ENCODE peak calls at places on chromosomes 1 and 21, in six cellular contexts. V, S, O, J, I and F are unnamed samples.
A peak's percentile ranks its signal among the peaks of the same experiment; 100 is the strongest.

GRCh38 chr1:17191990-17192242 is 13.0 kb upstream of the PADI1 start:
- DNase-seq in V (no peak), S (peak; percentile 6), O (no peak), J (no peak), I (no peak), F (peak; percentile 33)

GRCh38 chr21:45983981-45984551 is 2.5 kb downstream of the COL6A1 start:
- DNase-seq in V (peak; percentile 84), S (peak; percentile 90), O (no peak), J (no peak), I (no peak), F (peak; percentile 35)

GRCh38 chr21:44964381-44964780 is 24.6 kb downstream of the SLX9 start:
- DNase-seq in V (no peak), S (no peak), O (no peak), J (no peak), I (no peak), F (no peak)

GRCh38 chr1:29639741-29640427 is 403.6 kb downstream of the PTPRU start:
- DNase-seq in V (no peak), S (peak; percentile 66), O (no peak), J (no peak), I (no peak), F (no peak)

GRCh38 chr1:81242103-81242502 is 558.6 kb upstream of the ADGRL2 start:
- DNase-seq in V (no peak), S (no peak), O (no peak), J (no peak), I (no peak), F (no peak)

GRCh38 chr1:221712776-221713431 is 29.0 kb downstream of the DUSP10 start:
- DNase-seq in V (no peak), S (no peak), O (no peak), J (peak; percentile 76), I (peak; percentile 21), F (no peak)

GRCh38 chr1:43493661-43494450 is 36.8 kb upstream of the PTPRF start:
- DNase-seq in V (no peak), S (no peak), O (peak; percentile 36), J (no peak), I (no peak), F (no peak)

GRCh38 chr1:22132517-22133235 is 10.2 kb downstream of the WNT4 start:
- DNase-seq in V (no peak), S (no peak), O (no peak), J (no peak), I (no peak), F (no peak)

GRCh38 chr1:111133863-111134262 is 6.0 kb downstream of the DRAM2 start:
- DNase-seq in V (no peak), S (no peak), O (no peak), J (no peak), I (no peak), F (no peak)

GRCh38 chr1:22143065-22143514 is at the start of gene WNT4:
- DNase-seq in V (no peak), S (no peak), O (no peak), J (peak; percentile 36), I (peak; percentile 77), F (no peak)

GRCh38 chr1:217369996-217370551 is 260.8 kb downstream of the GPATCH2 start:
- DNase-seq in V (no peak), S (no peak), O (no peak), J (no peak), I (no peak), F (no peak)

GRCh38 chr1:183180213-183180612 is 5.9 kb upstream of the LAMC2 start:
- DNase-seq in V (peak; percentile 77), S (no peak), O (no peak), J (no peak), I (peak; percentile 21), F (no peak)

GRCh38 chr1:63108226-63108625 is 214.1 kb upstream of the FOXD3 start:
- DNase-seq in V (no peak), S (no peak), O (no peak), J (no peak), I (no peak), F (no peak)

GRCh38 chr1:204260601-204261197 is 46.9 kb upstream of the GOLT1A start:
- DNase-seq in V (no peak), S (no peak), O (no peak), J (no peak), I (no peak), F (no peak)

GRCh38 chr1:234607091-234608025 is 2.6 kb downstream of the IRF2BP2 start:
- DNase-seq in V (no peak), S (no peak), O (peak; percentile 77), J (peak; percentile 28), I (no peak), F (peak; percentile 69)

GRCh38 chr1:28640766-28641165 is 2.1 kb downstream of the TAF12 start:
- DNase-seq in V (no peak), S (no peak), O (no peak), J (peak; percentile 18), I (no peak), F (no peak)

GRCh38 chr1:88802404-88802803 is 89.0 kb downstream of the GTF2B start:
- DNase-seq in V (no peak), S (no peak), O (no peak), J (no peak), I (no peak), F (no peak)

GRCh38 chr1:53137729-53138128 is 4.7 kb downstream of the SLC1A7 start:
- DNase-seq in V (no peak), S (no peak), O (no peak), J (no peak), I (no peak), F (no peak)

GRCh38 chr1:2046953-2047748 is 3.1 kb upstream of the PRKCZ start:
- DNase-seq in V (no peak), S (no peak), O (no peak), J (no peak), I (no peak), F (no peak)